ENCODE peak calls at places on chromosomes 7 and 10, in ten cellular contexts. B is type B pancreatic cell; N is left ventricle myocardium superior; S is anterior cingulate cortex; L is GM12865; F is stimulated activated naive CD4-positive, alpha-beta T cell; C is non-pigmented ciliary epithelial cell; O is central memory CD4-positive, alpha-beta T cell; G is bronchial epithelial cell; M is left ventricle myocardium inferior. K is an unnamed sample.

GRCh38 chr7:46291064-46291463 is 370.0 kb upstream of the IGFBP3 start:
- DNase-seq in B (no peak), N (no peak), S (no peak), L (peak), F (no peak), C (no peak), O (no peak), G (peak), M (no peak), K (no peak)

GRCh38 chr7:40234046-40234445 is 99.2 kb downstream of the SUGCT start:
- DNase-seq in B (no peak), N (no peak), S (no peak), L (peak), F (no peak), C (no peak), O (no peak), G (no peak), M (no peak), K (peak)

GRCh38 chr10:52213511-52213831 is 100.6 kb upstream of the DKK1 start:
- DNase-seq in B (no peak), N (no peak), S (no peak), L (no peak), F (no peak), C (no peak), O (no peak), G (peak), M (no peak), K (no peak)

GRCh38 chr10:82882722-82883121 is 1007.7 kb downstream of the NRG3 start:
- DNase-seq in B (no peak), N (no peak), S (no peak), L (no peak), F (no peak), C (no peak), O (no peak), G (peak), M (no peak), K (no peak)

GRCh38 chr10:61750943-61751471 is 88.3 kb downstream of the CABCOCO1 start:
- DNase-seq in B (peak), N (peak), S (no peak), L (peak), F (peak), C (no peak), O (peak), G (peak), M (peak), K (peak)

GRCh38 chr7:154865984-154866685 is 136.8 kb downstream of the PAXIP1 start:
- DNase-seq in B (no peak), N (no peak), S (no peak), L (no peak), F (no peak), C (no peak), O (no peak), G (no peak), M (no peak), K (no peak)

GRCh38 chr10:57825015-57825414 is 442.7 kb downstream of the IPMK start:
- DNase-seq in B (no peak), N (no peak), S (no peak), L (no peak), F (no peak), C (no peak), O (no peak), G (no peak), M (no peak), K (no peak)

GRCh38 chr10:86953747-86954680 is 3.4 kb downstream of the MMRN2 start:
- DNase-seq in B (no peak), N (peak), S (no peak), L (no peak), F (no peak), C (no peak), O (no peak), G (no peak), M (peak), K (no peak)

GRCh38 chr10:29482591-29483421 is 152.0 kb downstream of the SVIL start:
- DNase-seq in B (no peak), N (no peak), S (no peak), L (peak), F (no peak), C (peak), O (no peak), G (no peak), M (no peak), K (no peak)

GRCh38 chr10:76257816-76258215 is 826.4 kb downstream of the LRMDA start:
- DNase-seq in B (no peak), N (no peak), S (no peak), L (no peak), F (no peak), C (no peak), O (no peak), G (peak), M (no peak), K (no peak)

GRCh38 chr10:111482621-111483216 is 405.9 kb downstream of the ADRA2A start:
- DNase-seq in B (no peak), N (no peak), S (no peak), L (no peak), F (no peak), C (no peak), O (no peak), G (no peak), M (no peak), K (no peak)

GRCh38 chr10:30051220-30051619 is 8.2 kb downstream of the JCAD start:
- DNase-seq in B (no peak), N (no peak), S (no peak), L (no peak), F (no peak), C (no peak), O (no peak), G (no peak), M (no peak), K (no peak)

GRCh38 chr7:101232141-101232821 is 5.3 kb downstream of the CLDN15 start:
- DNase-seq in B (no peak), N (no peak), S (no peak), L (no peak), F (no peak), C (no peak), O (no peak), G (peak), M (no peak), K (no peak)

GRCh38 chr7:35736725-35737124 is 41.8 kb upstream of the HERPUD2 start:
- DNase-seq in B (no peak), N (no peak), S (no peak), L (no peak), F (no peak), C (no peak), O (no peak), G (peak), M (no peak), K (no peak)

GRCh38 chr10:70054902-70055301 is 2.3 kb downstream of the MACROH2A2 start:
- DNase-seq in B (no peak), N (no peak), S (no peak), L (no peak), F (no peak), C (no peak), O (no peak), G (no peak), M (no peak), K (no peak)

GRCh38 chr10:110679633-110680472 is 35.7 kb downstream of the RBM20 start:
- DNase-seq in B (no peak), N (peak), S (no peak), L (no peak), F (no peak), C (no peak), O (no peak), G (no peak), M (peak), K (no peak)

GRCh38 chr7:140327261-140327661 is 71.1 kb downstream of the SLC37A3 start:
- DNase-seq in B (no peak), N (no peak), S (no peak), L (no peak), F (no peak), C (no peak), O (no peak), G (no peak), M (no peak), K (no peak)

GRCh38 chr10:77036993-77037734 is 600.4 kb downstream of the KCNMA1 start:
- DNase-seq in B (no peak), N (no peak), S (no peak), L (peak), F (no peak), C (no peak), O (no peak), G (peak), M (no peak), K (no peak)

GRCh38 chr7:158362912-158363905 is 224.4 kb downstream of the PTPRN2 start:
- DNase-seq in B (no peak), N (peak), S (no peak), L (no peak), F (no peak), C (no peak), O (no peak), G (no peak), M (no peak), K (no peak)

GRCh38 chr10:116852246-116852645 is 2.9 kb downstream of the ENO4 start:
- DNase-seq in B (no peak), N (no peak), S (no peak), L (no peak), F (no peak), C (no peak), O (no peak), G (no peak), M (no peak), K (no peak)

GRCh38 chr10:115606081-115606480 is 512.9 kb downstream of the ATRNL1 start:
- DNase-seq in B (no peak), N (no peak), S (no peak), L (no peak), F (no peak), C (peak), O (no peak), G (no peak), M (no peak), K (no peak)

GRCh38 chr10:61153766-61154165 is 209.8 kb upstream of the RHOBTB1 start:
- DNase-seq in B (no peak), N (no peak), S (no peak), L (no peak), F (no peak), C (no peak), O (no peak), G (no peak), M (no peak), K (no peak)

GRCh38 chr10:44935201-44935960 is 24.2 kb upstream of the RASSF4 start:
- DNase-seq in B (peak), N (peak), S (peak), L (no peak), F (no peak), C (peak), O (no peak), G (peak), M (peak), K (no peak)

GRCh38 chr10:18099420-18099819 is 40.8 kb upstream of the CACNB2 start:
- DNase-seq in B (no peak), N (no peak), S (no peak), L (no peak), F (no peak), C (no peak), O (no peak), G (no peak), M (no peak), K (no peak)

GRCh38 chr7:70583965-70584883 is 547.7 kb upstream of the GALNT17 start:
- DNase-seq in B (no peak), N (no peak), S (no peak), L (no peak), F (no peak), C (no peak), O (no peak), G (no peak), M (no peak), K (no peak)

GRCh38 chr7:87113077-87113476 is 39.2 kb upstream of the DMTF1 start:
- DNase-seq in B (no peak), N (no peak), S (no peak), L (no peak), F (no peak), C (peak), O (no peak), G (no peak), M (no peak), K (no peak)

GRCh38 chr10:112491144-112491543 is 44.1 kb downstream of the VTI1A start:
- DNase-seq in B (no peak), N (no peak), S (no peak), L (no peak), F (no peak), C (no peak), O (no peak), G (peak), M (no peak), K (no peak)

GRCh38 chr7:158973440-158973839 is 117.1 kb downstream of the DYNC2I1 start:
- DNase-seq in B (no peak), N (peak), S (no peak), L (no peak), F (no peak), C (no peak), O (peak), G (no peak), M (peak), K (peak)

K was measured in naive thymus-derived CD8-positive, alpha-beta T cell.